ENCODE peak calls at places on chromosomes 6 and 20, in eight cellular contexts. One of them, this sample, is unnamed.

GRCh38 chr6:133991096-133991593 is 38.1 kb downstream of the TBPL1 start:
- DNase-seq in HepG2: peak; percentile 21
- DNase-seq in SK-N-SH: no peak
- DNase-seq in GM12878: no peak
- DNase-seq in H1: no peak
- DNase-seq in endothelial cell of umbilical vein: peak; percentile 80
- DNase-seq in HCT116: no peak
- DNase-seq in K562: no peak
- DNase-seq in this sample: no peak

GRCh38 chr20:35601021-35601973 is 14.3 kb upstream of the SPAG4 start:
- DNase-seq in HepG2: peak; percentile 35
- DNase-seq in SK-N-SH: peak; percentile 88
- DNase-seq in GM12878: no peak
- DNase-seq in H1: no peak
- DNase-seq in endothelial cell of umbilical vein: peak; percentile 79
- DNase-seq in HCT116: no peak
- DNase-seq in K562: peak; percentile 85
- DNase-seq in this sample: peak; percentile 86

GRCh38 chr6:90494067-90494773 is 92.7 kb downstream of the MAP3K7 start:
- DNase-seq in HepG2: no peak
- DNase-seq in SK-N-SH: no peak
- DNase-seq in GM12878: no peak
- DNase-seq in H1: no peak
- DNase-seq in endothelial cell of umbilical vein: no peak
- DNase-seq in HCT116: no peak
- DNase-seq in K562: no peak
- DNase-seq in this sample: peak; percentile 88

GRCh38 chr20:24657878-24658620 is 188.6 kb downstream of the SYNDIG1 start:
- DNase-seq in HepG2: no peak
- DNase-seq in SK-N-SH: no peak
- DNase-seq in GM12878: no peak
- DNase-seq in H1: no peak
- DNase-seq in endothelial cell of umbilical vein: no peak
- DNase-seq in HCT116: no peak
- DNase-seq in K562: no peak
- DNase-seq in this sample: no peak

GRCh38 chr20:54146672-54147071 is 27.1 kb downstream of the CYP24A1 start:
- DNase-seq in HepG2: no peak
- DNase-seq in SK-N-SH: no peak
- DNase-seq in GM12878: no peak
- DNase-seq in H1: no peak
- DNase-seq in endothelial cell of umbilical vein: no peak
- DNase-seq in HCT116: no peak
- DNase-seq in K562: no peak
- DNase-seq in this sample: no peak

GRCh38 chr20:37270586-37271420 is 9.2 kb upstream of the GHRH start:
- DNase-seq in HepG2: peak; percentile 75
- DNase-seq in SK-N-SH: no peak
- DNase-seq in GM12878: peak; percentile 79
- DNase-seq in H1: no peak
- DNase-seq in endothelial cell of umbilical vein: no peak
- DNase-seq in HCT116: no peak
- DNase-seq in K562: no peak
- DNase-seq in this sample: no peak

GRCh38 chr20:47664068-47664437 is 121.2 kb downstream of the SULF2 start:
- DNase-seq in HepG2: no peak
- DNase-seq in SK-N-SH: no peak
- DNase-seq in GM12878: no peak
- DNase-seq in H1: no peak
- DNase-seq in endothelial cell of umbilical vein: no peak
- DNase-seq in HCT116: no peak
- DNase-seq in K562: no peak
- DNase-seq in this sample: no peak

GRCh38 chr20:23034721-23035671 is at the start of gene SSTR4:
- DNase-seq in HepG2: no peak
- DNase-seq in SK-N-SH: no peak
- DNase-seq in GM12878: no peak
- DNase-seq in H1: no peak
- DNase-seq in endothelial cell of umbilical vein: no peak
- DNase-seq in HCT116: no peak
- DNase-seq in K562: no peak
- DNase-seq in this sample: peak; percentile 49

GRCh38 chr6:113011389-113011788 is 664.3 kb downstream of the RFPL4B start:
- DNase-seq in HepG2: no peak
- DNase-seq in SK-N-SH: no peak
- DNase-seq in GM12878: no peak
- DNase-seq in H1: no peak
- DNase-seq in endothelial cell of umbilical vein: no peak
- DNase-seq in HCT116: no peak
- DNase-seq in K562: no peak
- DNase-seq in this sample: no peak

GRCh38 chr6:119544325-119545150 is 195.0 kb upstream of the MAN1A1 start:
- DNase-seq in HepG2: no peak
- DNase-seq in SK-N-SH: no peak
- DNase-seq in GM12878: no peak
- DNase-seq in H1: no peak
- DNase-seq in endothelial cell of umbilical vein: no peak
- DNase-seq in HCT116: no peak
- DNase-seq in K562: no peak
- DNase-seq in this sample: no peak

GRCh38 chr20:8616792-8617191 is 452.1 kb upstream of the PLCB4 start:
- DNase-seq in HepG2: no peak
- DNase-seq in SK-N-SH: no peak
- DNase-seq in GM12878: no peak
- DNase-seq in H1: no peak
- DNase-seq in endothelial cell of umbilical vein: no peak
- DNase-seq in HCT116: no peak
- DNase-seq in K562: no peak
- DNase-seq in this sample: no peak

GRCh38 chr6:90156861-90157260 is 139.8 kb downstream of the BACH2 start:
- DNase-seq in HepG2: no peak
- DNase-seq in SK-N-SH: no peak
- DNase-seq in GM12878: no peak
- DNase-seq in H1: no peak
- DNase-seq in endothelial cell of umbilical vein: no peak
- DNase-seq in HCT116: no peak
- DNase-seq in K562: no peak
- DNase-seq in this sample: no peak

GRCh38 chr6:125421853-125422252 is 120.1 kb upstream of the HDDC2 start:
- DNase-seq in HepG2: no peak
- DNase-seq in SK-N-SH: no peak
- DNase-seq in GM12878: no peak
- DNase-seq in H1: peak; percentile 34
- DNase-seq in endothelial cell of umbilical vein: peak; percentile 22
- DNase-seq in HCT116: no peak
- DNase-seq in K562: no peak
- DNase-seq in this sample: peak; percentile 81

GRCh38 chr6:72245565-72245964 is 359.2 kb downstream of the RIMS1 start:
- DNase-seq in HepG2: no peak
- DNase-seq in SK-N-SH: no peak
- DNase-seq in GM12878: no peak
- DNase-seq in H1: peak; percentile 31
- DNase-seq in endothelial cell of umbilical vein: peak; percentile 6
- DNase-seq in HCT116: no peak
- DNase-seq in K562: no peak
- DNase-seq in this sample: peak; percentile 78

GRCh38 chr6:25232478-25232877 is 46.7 kb upstream of the CARMIL1 start:
- DNase-seq in HepG2: no peak
- DNase-seq in SK-N-SH: peak; percentile 66
- DNase-seq in GM12878: no peak
- DNase-seq in H1: no peak
- DNase-seq in endothelial cell of umbilical vein: no peak
- DNase-seq in HCT116: no peak
- DNase-seq in K562: no peak
- DNase-seq in this sample: no peak

GRCh38 chr20:31578448-31579138 is 26.5 kb upstream of the ID1 start:
- DNase-seq in HepG2: no peak
- DNase-seq in SK-N-SH: no peak
- DNase-seq in GM12878: no peak
- DNase-seq in H1: no peak
- DNase-seq in endothelial cell of umbilical vein: no peak
- DNase-seq in HCT116: no peak
- DNase-seq in K562: no peak
- DNase-seq in this sample: peak; percentile 68

GRCh38 chr6:131161987-131162386 is 26.7 kb downstream of the AKAP7 start:
- DNase-seq in HepG2: no peak
- DNase-seq in SK-N-SH: no peak
- DNase-seq in GM12878: no peak
- DNase-seq in H1: no peak
- DNase-seq in endothelial cell of umbilical vein: no peak
- DNase-seq in HCT116: no peak
- DNase-seq in K562: no peak
- DNase-seq in this sample: peak; percentile 86

GRCh38 chr6:906920-907319 is 214.0 kb upstream of the EXOC2 start:
- DNase-seq in HepG2: no peak
- DNase-seq in SK-N-SH: no peak
- DNase-seq in GM12878: no peak
- DNase-seq in H1: no peak
- DNase-seq in endothelial cell of umbilical vein: no peak
- DNase-seq in HCT116: no peak
- DNase-seq in K562: peak; percentile 37
- DNase-seq in this sample: peak; percentile 26

GRCh38 chr20:35730583-35731468 is 11.2 kb downstream of the RBM39 start:
- DNase-seq in HepG2: no peak
- DNase-seq in SK-N-SH: no peak
- DNase-seq in GM12878: no peak
- DNase-seq in H1: no peak
- DNase-seq in endothelial cell of umbilical vein: no peak
- DNase-seq in HCT116: no peak
- DNase-seq in K562: no peak
- DNase-seq in this sample: no peak

DNA sequence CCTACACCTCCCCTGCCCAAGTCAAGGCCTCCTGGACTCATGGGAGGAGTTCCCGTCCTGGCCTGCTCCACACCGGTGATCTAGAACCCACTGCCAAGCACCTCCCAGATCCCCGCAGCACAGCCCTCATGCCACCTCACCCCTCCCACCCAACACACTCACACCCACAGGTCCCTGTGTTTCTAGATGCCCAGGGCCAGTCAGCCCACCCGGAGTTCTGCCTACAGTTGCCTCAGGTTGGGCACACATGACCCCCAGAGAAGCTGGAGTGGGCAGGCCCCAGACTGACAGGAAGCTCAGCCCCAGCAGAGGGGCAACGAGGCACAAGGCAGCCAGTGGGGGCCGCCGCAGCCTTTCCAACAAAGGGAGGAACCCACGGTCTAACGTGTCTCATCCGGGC is 29.6 kb downstream of the RRBP1 start:
- DNase-seq in HepG2: no peak
- DNase-seq in SK-N-SH: no peak
- DNase-seq in GM12878: no peak
- DNase-seq in H1: no peak
- DNase-seq in endothelial cell of umbilical vein: no peak
- DNase-seq in HCT116: no peak
- DNase-seq in K562: no peak
- DNase-seq in this sample: no peak
- H3K79me2 ChIP-seq in HepG2: peaks cover 91% of the 10 kb centered on the region
- H3K79me2 ChIP-seq in SK-N-SH: peaks cover 97% of the 10 kb centered on the region
- H3K79me2 ChIP-seq in GM12878: no peaks in the 10 kb centered on the region
- H3K79me2 ChIP-seq in H1: no peaks in the 10 kb centered on the region
- H3K79me2 ChIP-seq in endothelial cell of umbilical vein: peaks cover 56% of the 10 kb centered on the region
- H3K79me2 ChIP-seq in HCT116: peaks cover 83% of the 10 kb centered on the region
- H3K79me2 ChIP-seq in K562: no peaks in the 10 kb centered on the region
- H3K79me2 ChIP-seq in this sample: peaks cover 88% of the 10 kb centered on the region

GRCh38 chr20:33670715-33671499 is 3.3 kb downstream of the NECAB3 start:
- DNase-seq in HepG2: no peak
- DNase-seq in SK-N-SH: no peak
- DNase-seq in GM12878: no peak
- DNase-seq in H1: no peak
- DNase-seq in endothelial cell of umbilical vein: no peak
- DNase-seq in HCT116: no peak
- DNase-seq in K562: no peak
- DNase-seq in this sample: no peak
- H3K4me1 ChIP-seq in HepG2: peaks cover 48% of the 10 kb centered on the region
- H3K4me1 ChIP-seq in SK-N-SH: peaks cover 50% of the 10 kb centered on the region
- H3K4me1 ChIP-seq in GM12878: peaks cover 22% of the 10 kb centered on the region
- H3K4me1 ChIP-seq in H1: no peaks in the 10 kb centered on the region
- H3K4me1 ChIP-seq in endothelial cell of umbilical vein: peaks cover 27% of the 10 kb centered on the region
- H3K4me1 ChIP-seq in HCT116: peaks cover 15% of the 10 kb centered on the region
- H3K4me1 ChIP-seq in K562: peaks cover 22% of the 10 kb centered on the region
- H3K4me1 ChIP-seq in this sample: peaks cover 25% of the 10 kb centered on the region

GRCh38 chr20:33515569-33516216 is 25.8 kb downstream of the CBFA2T2 start:
- DNase-seq in HepG2: peak; percentile 27
- DNase-seq in SK-N-SH: no peak
- DNase-seq in GM12878: no peak
- DNase-seq in H1: no peak
- DNase-seq in endothelial cell of umbilical vein: no peak
- DNase-seq in HCT116: no peak
- DNase-seq in K562: no peak
- DNase-seq in this sample: peak; percentile 39

GRCh38 chr20:33522256-33522820 is 32.4 kb downstream of the CBFA2T2 start:
- DNase-seq in HepG2: no peak
- DNase-seq in SK-N-SH: no peak
- DNase-seq in GM12878: no peak
- DNase-seq in H1: no peak
- DNase-seq in endothelial cell of umbilical vein: no peak
- DNase-seq in HCT116: no peak
- DNase-seq in K562: no peak
- DNase-seq in this sample: no peak

GRCh38 chr20:33521461-33521860 is 31.6 kb downstream of the CBFA2T2 start:
- DNase-seq in HepG2: no peak
- DNase-seq in SK-N-SH: no peak
- DNase-seq in GM12878: no peak
- DNase-seq in H1: no peak
- DNase-seq in endothelial cell of umbilical vein: no peak
- DNase-seq in HCT116: no peak
- DNase-seq in K562: no peak
- DNase-seq in this sample: no peak

GRCh38 chr20:33516882-33517281 is 27.0 kb downstream of the CBFA2T2 start:
- DNase-seq in HepG2: no peak
- DNase-seq in SK-N-SH: no peak
- DNase-seq in GM12878: no peak
- DNase-seq in H1: no peak
- DNase-seq in endothelial cell of umbilical vein: peak; percentile 27
- DNase-seq in HCT116: no peak
- DNase-seq in K562: no peak
- DNase-seq in this sample: no peak

DNA sequence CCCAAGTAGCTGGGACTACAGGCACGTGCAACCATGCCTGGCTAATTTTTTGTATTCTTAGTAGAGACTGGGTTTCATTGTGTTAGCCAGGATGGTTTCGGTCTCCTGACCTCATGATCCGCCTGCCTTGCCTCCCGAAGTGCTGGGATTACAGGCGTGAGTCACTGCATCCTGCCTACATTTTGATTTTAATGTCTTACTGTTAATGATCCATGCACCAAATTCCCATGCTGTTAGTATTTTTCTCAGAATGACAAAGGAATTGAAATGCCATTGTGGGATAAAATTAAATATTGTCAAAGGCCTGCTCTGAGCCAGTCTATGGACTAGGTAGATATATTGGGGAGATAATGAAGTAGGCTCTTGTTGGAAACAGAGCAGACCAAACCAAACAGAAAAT is 28.2 kb downstream of the CBFA2T2 start:
- DNase-seq in HepG2: no peak
- DNase-seq in SK-N-SH: no peak
- DNase-seq in GM12878: no peak
- DNase-seq in H1: peak; percentile 25
- DNase-seq in endothelial cell of umbilical vein: peak; percentile 88
- DNase-seq in HCT116: no peak
- DNase-seq in K562: no peak
- DNase-seq in this sample: no peak
- TF ChIP-seq POLR2AphosphoS5 in HepG2: no peak
- TF ChIP-seq POLR2AphosphoS5 in SK-N-SH: no peak
- TF ChIP-seq POLR2AphosphoS5 in GM12878: no peak
- TF ChIP-seq POLR2AphosphoS5 in H1: no peak
- TF ChIP-seq POLR2AphosphoS5 in endothelial cell of umbilical vein: no peak
- TF ChIP-seq POLR2AphosphoS5 in HCT116: no peak
- TF ChIP-seq POLR2AphosphoS5 in K562: no peak
- TF ChIP-seq POLR2AphosphoS5 in this sample: no peak

GRCh38 chr6:35407086-35407485 is 45.1 kb upstream of the FANCE start:
- DNase-seq in HepG2: no peak
- DNase-seq in SK-N-SH: no peak
- DNase-seq in GM12878: no peak
- DNase-seq in H1: no peak
- DNase-seq in endothelial cell of umbilical vein: no peak
- DNase-seq in HCT116: no peak
- DNase-seq in K562: no peak
- DNase-seq in this sample: no peak
- H3K79me2 ChIP-seq in HepG2: no peaks in the 10 kb centered on the region
- H3K79me2 ChIP-seq in SK-N-SH: no peaks in the 10 kb centered on the region
- H3K79me2 ChIP-seq in GM12878: no peaks in the 10 kb centered on the region
- H3K79me2 ChIP-seq in H1: no peaks in the 10 kb centered on the region
- H3K79me2 ChIP-seq in endothelial cell of umbilical vein: no peaks in the 10 kb centered on the region
- H3K79me2 ChIP-seq in HCT116: peaks cover 21% of the 10 kb centered on the region
- H3K79me2 ChIP-seq in K562: no peaks in the 10 kb centered on the region
- H3K79me2 ChIP-seq in this sample: no peaks in the 10 kb centered on the region